ENCODE peak calls at places on chromosomes 1 and 21, in ten cellular contexts. S is psoas muscle, H is endodermal cell, L is mammary epithelial cell, P is tibial artery, Y is HCT116, A is GM23338, Q is thoracic aorta, M is heart left ventricle, U is H9. V is an unnamed sample.

GRCh38 chr1:244636488-244637259 is 16.3 kb upstream of the DESI2 start:
- DNase-seq in S (no peak), H (peak; percentile 62), L (no peak), P (no peak), Y (no peak), A (peak; percentile 33), Q (no peak), M (no peak), U (no peak), V (no peak)

GRCh38 chr1:116425987-116426386 is 52.9 kb downstream of the ATP1A1 start:
- DNase-seq in S (no peak), H (no peak), L (no peak), P (no peak), Y (no peak), A (no peak), Q (no peak), M (no peak), U (no peak), V (no peak)

GRCh38 chr1:202105571-202106339 is 17.0 kb upstream of the GPR37L1 start:
- DNase-seq in S (no peak), H (peak; percentile 94), L (peak; percentile 93), P (no peak), Y (peak; percentile 88), A (peak; percentile 86), Q (no peak), M (no peak), U (peak; percentile 93), V (peak; percentile 91)

GRCh38 chr1:203144661-203145060 is 17.1 kb downstream of the ADORA1 start:
- DNase-seq in S (no peak), H (no peak), L (peak; percentile 48), P (no peak), Y (no peak), A (no peak), Q (no peak), M (no peak), U (no peak), V (no peak)

GRCh38 chr1:166080277-166080964 is 86.4 kb downstream of the FAM78B start:
- DNase-seq in S (no peak), H (peak; percentile 37), L (no peak), P (no peak), Y (no peak), A (no peak), Q (no peak), M (no peak), U (peak; percentile 18), V (no peak)

GRCh38 chr1:238485062-238485905 is 594.6 kb upstream of the ZP4 start:
- DNase-seq in S (no peak), H (peak; percentile 83), L (peak; percentile 25), P (peak; percentile 44), Y (no peak), A (peak; percentile 12), Q (no peak), M (no peak), U (peak; percentile 67), V (peak; percentile 38)

GRCh38 chr1:186498695-186499389 is 37.9 kb upstream of the PDC start:
- DNase-seq in S (no peak), H (no peak), L (peak; percentile 74), P (no peak), Y (no peak), A (no peak), Q (no peak), M (no peak), U (no peak), V (no peak)

GRCh38 chr1:155933591-155934096 is 569 bp downstream of the KHDC4 start:
- DNase-seq in S (no peak), H (no peak), L (no peak), P (no peak), Y (no peak), A (no peak), Q (no peak), M (no peak), U (no peak), V (no peak)

GRCh38 chr1:30600706-30601105 is 122.7 kb downstream of the MATN1 start:
- DNase-seq in S (no peak), H (peak; percentile 62), L (no peak), P (no peak), Y (no peak), A (no peak), Q (no peak), M (no peak), U (no peak), V (peak; percentile 19)
- H3K4me1 ChIP-seq in S (no peaks in the 10 kb centered on the region), H (no peaks in the 10 kb centered on the region), L (no peaks in the 10 kb centered on the region), P (no peaks in the 10 kb centered on the region), Y (no peaks in the 10 kb centered on the region), A (no peaks in the 10 kb centered on the region), Q (no peaks in the 10 kb centered on the region), M (no peaks in the 10 kb centered on the region), U (no peaks in the 10 kb centered on the region), V (no peaks in the 10 kb centered on the region)

DNA sequence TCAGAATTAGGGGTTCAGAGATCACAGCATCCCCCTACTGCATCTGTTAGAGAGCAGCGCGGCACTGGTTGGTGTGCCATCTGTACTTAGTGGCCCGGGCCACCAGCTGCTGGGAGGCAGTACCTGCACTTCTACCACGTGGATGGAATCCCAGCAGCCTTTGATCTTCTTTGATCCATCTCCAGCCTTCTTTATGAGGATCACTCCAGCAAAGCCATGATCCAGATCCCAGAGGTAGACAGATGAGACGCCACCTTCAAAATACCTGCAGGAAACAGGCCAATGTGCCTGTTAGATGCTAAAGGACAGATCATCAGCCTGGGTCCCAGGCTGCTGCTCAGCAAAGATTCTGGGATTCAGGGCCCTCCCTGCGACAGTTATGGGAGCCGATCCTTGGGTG is 45.2 kb downstream of the SLC66A1 start:
- DNase-seq in S (no peak), H (no peak), L (no peak), P (no peak), Y (no peak), A (no peak), Q (no peak), M (no peak), U (no peak), V (no peak)
- TF ChIP-seq CTCF in S (no peak), H (no peak), L (no peak), P (no peak), Y (no peak), A (no peak), Q (no peak), M (no peak), U (no peak), V (no peak)

GRCh38 chr1:10779841-10780240 is 16.6 kb downstream of the CASZ1 start:
- DNase-seq in S (no peak), H (no peak), L (no peak), P (no peak), Y (no peak), A (no peak), Q (no peak), M (no peak), U (no peak), V (no peak)

GRCh38 chr1:10779201-10779600 is 17.2 kb downstream of the CASZ1 start:
- DNase-seq in S (no peak), H (no peak), L (peak; percentile 98), P (no peak), Y (peak; percentile 83), A (no peak), Q (no peak), M (no peak), U (no peak), V (no peak)

GRCh38 chr1:10782491-10783244 is 13.8 kb downstream of the CASZ1 start:
- DNase-seq in S (no peak), H (no peak), L (no peak), P (no peak), Y (no peak), A (no peak), Q (no peak), M (no peak), U (no peak), V (peak; percentile 83)

GRCh38 chr1:10778640-10779039 is 17.8 kb downstream of the CASZ1 start:
- DNase-seq in S (no peak), H (no peak), L (no peak), P (no peak), Y (no peak), A (no peak), Q (no peak), M (no peak), U (no peak), V (no peak)

GRCh38 chr1:10781137-10781536 is 15.3 kb downstream of the CASZ1 start:
- DNase-seq in S (peak; percentile 92), H (no peak), L (no peak), P (no peak), Y (no peak), A (no peak), Q (no peak), M (no peak), U (no peak), V (no peak)
- H3K4me1 ChIP-seq in S (peaks cover 66% of the 10 kb centered on the region), H (no peaks in the 10 kb centered on the region), L (peaks cover 20% of the 10 kb centered on the region), P (no peaks in the 10 kb centered on the region), Y (peaks cover 25% of the 10 kb centered on the region), A (no peaks in the 10 kb centered on the region), Q (no peaks in the 10 kb centered on the region), M (peaks cover 40% of the 10 kb centered on the region), U (no peaks in the 10 kb centered on the region), V (peaks cover 52% of the 10 kb centered on the region)

GRCh38 chr21:42781981-42782722 is 97.2 kb downstream of the WDR4 start:
- DNase-seq in S (no peak), H (no peak), L (no peak), P (no peak), Y (no peak), A (peak; percentile 78), Q (no peak), M (no peak), U (no peak), V (no peak)

GRCh38 chr21:42779431-42779861 is 99.9 kb downstream of the WDR4 start:
- DNase-seq in S (no peak), H (no peak), L (no peak), P (no peak), Y (no peak), A (no peak), Q (no peak), M (no peak), U (no peak), V (no peak)

GRCh38 chr21:42782723-42783247 is 96.6 kb downstream of the WDR4 start:
- DNase-seq in S (no peak), H (no peak), L (no peak), P (no peak), Y (no peak), A (no peak), Q (no peak), M (no peak), U (no peak), V (peak; percentile 24)

GRCh38 chr21:42784276-42784675 is 95.1 kb downstream of the WDR4 start:
- DNase-seq in S (no peak), H (no peak), L (no peak), P (peak; percentile 40), Y (no peak), A (no peak), Q (no peak), M (peak; percentile 59), U (no peak), V (no peak)

DNA sequence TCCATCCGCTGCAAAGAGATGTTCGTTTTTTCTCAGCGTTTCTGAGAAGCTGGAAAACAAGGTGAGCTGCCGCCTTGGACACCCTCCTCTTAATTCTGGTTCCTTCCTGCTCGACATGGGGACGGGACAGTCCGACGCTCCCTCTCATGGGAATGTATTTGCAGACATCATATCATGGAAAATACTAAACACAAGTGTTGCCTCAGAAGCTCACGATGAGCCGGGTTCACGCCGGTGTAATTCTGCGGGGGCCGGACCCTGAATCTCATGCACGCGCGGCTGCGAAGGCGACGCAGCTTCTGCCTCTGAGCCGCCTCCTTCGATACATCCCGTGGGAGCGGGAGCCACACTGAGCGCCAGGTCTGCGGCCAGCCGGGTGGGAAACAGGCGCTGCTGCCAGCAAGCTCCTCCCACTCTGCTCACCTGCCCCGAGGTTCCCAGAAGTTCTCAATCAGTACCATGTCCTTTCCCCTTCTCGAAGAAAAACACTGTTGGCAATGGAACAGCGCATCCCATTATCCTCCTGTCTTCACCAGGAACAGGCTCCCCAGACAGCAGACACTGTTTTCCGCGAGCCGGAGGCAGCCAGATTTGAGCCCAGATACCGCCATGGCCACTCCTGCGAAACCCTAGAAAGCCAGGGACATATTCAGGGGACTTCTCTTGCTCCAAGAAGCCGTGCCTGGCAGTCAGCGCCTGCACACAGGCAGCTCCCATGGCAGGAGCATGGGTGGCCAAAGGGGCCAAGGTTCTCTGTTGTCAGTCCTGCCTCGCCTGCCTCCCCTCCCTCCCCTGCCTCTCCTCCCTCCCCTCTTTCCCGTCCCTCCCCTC is 98.0 kb downstream of the WDR4 start:
- DNase-seq in S (no peak), H (peak; percentile 88), L (peak; percentile 27), P (no peak), Y (no peak), A (peak; percentile 63), Q (no peak), M (peak; percentile 27), U (peak; percentile 77), V (peak; percentile 49)
- TF ChIP-seq CTCF in S (no peak), H (peak; percentile 41), L (peak; percentile 9), P (no peak), Y (no peak), A (no peak), Q (no peak), M (no peak), U (peak; percentile 23), V (peak; percentile 24)

V was measured in neural progenitor cell.